ENCODE peak calls at places on chromosomes 7 and 10, in six cellular contexts. U is astrocyte; N is naive thymus-derived CD4-positive, alpha-beta T cell; C is adrenal gland; T is ascending aorta; O is neural progenitor cell. Z is an unnamed sample.

GRCh38 chr10:114458955-114459354 is 54.7 kb upstream of the AFAP1L2 start:
- DNase-seq in C (peak; percentile 41), N (no peak), O (peak; percentile 62), U (no peak), T (no peak), Z (peak; percentile 47)

GRCh38 chr7:149872419-149873073 is 1.2 kb upstream of the ATP6V0E2 start:
- DNase-seq in C (peak; percentile 92), O (peak; percentile 72), N (no peak), U (peak; percentile 73), T (peak; percentile 70), Z (peak; percentile 88)

GRCh38 chr10:5518143-5518542 is 6.6 kb upstream of the CALML3 start:
- DNase-seq in U (no peak), T (no peak), C (no peak), O (no peak), N (no peak), Z (no peak)

GRCh38 chr7:142880886-142881505 is 4.5 kb downstream of the TRPV6 start:
- DNase-seq in T (no peak), O (peak; percentile 61), N (peak; percentile 30), U (no peak), C (no peak), Z (no peak)

GRCh38 chr7:638256-639011 is 88.1 kb upstream of the DNAAF5 start:
- DNase-seq in O (no peak), T (no peak), U (no peak), C (no peak), N (no peak), Z (no peak)

GRCh38 chr7:118575393-118575948 is 351.0 kb downstream of the ANKRD7 start:
- DNase-seq in O (no peak), C (no peak), T (no peak), N (no peak), U (no peak), Z (no peak)

GRCh38 chr10:93352638-93353383 is 129.3 kb downstream of the MYOF start:
- DNase-seq in O (peak; percentile 60), C (no peak), N (peak; percentile 16), U (peak; percentile 11), T (no peak), Z (no peak)

GRCh38 chr7:112160130-112160770 is 45.9 kb downstream of the DOCK4 start:
- DNase-seq in O (peak; percentile 19), N (no peak), C (no peak), U (peak; percentile 32), T (no peak), Z (no peak)

GRCh38 chr7:98215561-98216495 is 4.6 kb downstream of the BHLHA15 start:
- DNase-seq in N (no peak), O (no peak), T (no peak), C (no peak), U (no peak), Z (no peak)

GRCh38 chr7:149856583-149856982 is 17.2 kb upstream of the ATP6V0E2 start:
- DNase-seq in U (no peak), C (no peak), O (no peak), N (peak; percentile 52), T (no peak), Z (no peak)

GRCh38 chr10:122143238-122143841 is 127.8 kb upstream of the BTBD16 start:
- DNase-seq in N (no peak), C (no peak), T (no peak), U (no peak), O (no peak), Z (no peak)

GRCh38 chr10:17123062-17123661 is 6.4 kb downstream of the CUBN start:
- DNase-seq in T (no peak), O (no peak), N (no peak), C (no peak), U (peak; percentile 91), Z (no peak)

GRCh38 chr7:17608114-17608833 is 309.8 kb downstream of the AHR start:
- DNase-seq in T (no peak), N (no peak), C (no peak), O (no peak), U (peak; percentile 74), Z (no peak)

GRCh38 chr10:31340343-31340742 is 21.3 kb downstream of the ZEB1 start:
- DNase-seq in T (no peak), N (no peak), O (no peak), U (no peak), C (no peak), Z (no peak)

GRCh38 chr10:99532687-99533495 is at the start of gene NKX2-3:
- DNase-seq in N (no peak), C (no peak), U (no peak), O (peak; percentile 92), T (no peak), Z (peak; percentile 75)

GRCh38 chr7:21568762-21569161 is 25.9 kb downstream of the DNAH11 start:
- DNase-seq in C (no peak), N (no peak), T (no peak), U (no peak), O (peak; percentile 46), Z (no peak)

GRCh38 chr7:151890355-151891004 is 13.6 kb upstream of the PRKAG2 start:
- DNase-seq in U (no peak), O (no peak), C (no peak), N (no peak), T (no peak), Z (no peak)

GRCh38 chr10:80465839-80466590 is 11.9 kb downstream of the TSPAN14 start:
- DNase-seq in U (no peak), N (peak; percentile 83), O (no peak), T (no peak), C (no peak), Z (no peak)

GRCh38 chr10:6702030-6702429 is 122.0 kb upstream of the PRKCQ start:
- DNase-seq in T (no peak), C (no peak), U (no peak), O (no peak), N (no peak), Z (no peak)

GRCh38 chr10:12589271-12589670 is 239.9 kb downstream of the CAMK1D start:
- DNase-seq in T (no peak), N (no peak), O (no peak), U (no peak), C (no peak), Z (no peak)

GRCh38 chr7:111473449-111474198 is 88.7 kb downstream of the IMMP2L start:
- DNase-seq in T (no peak), C (no peak), N (no peak), O (no peak), U (no peak), Z (no peak)

GRCh38 chr10:110857265-110858158 is 14.2 kb upstream of the PDCD4 start:
- DNase-seq in O (no peak), U (peak; percentile 61), C (peak; percentile 84), T (peak; percentile 43), N (no peak), Z (no peak)

GRCh38 chr10:79263951-79264350 is 83.3 kb upstream of the PPIF start:
- DNase-seq in C (no peak), O (no peak), N (no peak), U (no peak), T (no peak), Z (no peak)
- H3K4me1 ChIP-seq in C (peaks cover 86% of the 10 kb centered on the region), O (peaks cover 15% of the 10 kb centered on the region), N (peaks cover 20% of the 10 kb centered on the region), U (peaks cover 46% of the 10 kb centered on the region), T (peaks cover 37% of the 10 kb centered on the region), Z (peaks cover 66% of the 10 kb centered on the region)

GRCh38 chr10:43902842-43903241 is 254.2 kb upstream of the ZNF32 start:
- DNase-seq in C (no peak), N (no peak), U (no peak), O (no peak), T (no peak), Z (no peak)
- H3K4me1 ChIP-seq in C (peaks cover 3% of the 10 kb centered on the region), N (no peaks in the 10 kb centered on the region), U (no peaks in the 10 kb centered on the region), O (no peaks in the 10 kb centered on the region), T (peaks cover 22% of the 10 kb centered on the region), Z (peaks cover 50% of the 10 kb centered on the region)

GRCh38 chr7:116871061-116871700 is 8.8 kb downstream of the CAPZA2 start:
- DNase-seq in U (no peak), T (no peak), C (no peak), O (no peak), N (no peak), Z (no peak)

GRCh38 chr7:116877443-116878217 is 15.2 kb downstream of the CAPZA2 start:
- DNase-seq in U (no peak), C (no peak), N (no peak), O (no peak), T (no peak), Z (no peak)

GRCh38 chr7:116872026-116872425 is 9.6 kb downstream of the CAPZA2 start:
- DNase-seq in C (no peak), O (no peak), T (no peak), N (no peak), U (no peak), Z (no peak)

GRCh38 chr7:116876664-116877442 is 14.5 kb downstream of the CAPZA2 start:
- DNase-seq in C (peak; percentile 82), U (peak; percentile 27), T (no peak), N (no peak), O (peak; percentile 7), Z (peak; percentile 70)

DNA sequence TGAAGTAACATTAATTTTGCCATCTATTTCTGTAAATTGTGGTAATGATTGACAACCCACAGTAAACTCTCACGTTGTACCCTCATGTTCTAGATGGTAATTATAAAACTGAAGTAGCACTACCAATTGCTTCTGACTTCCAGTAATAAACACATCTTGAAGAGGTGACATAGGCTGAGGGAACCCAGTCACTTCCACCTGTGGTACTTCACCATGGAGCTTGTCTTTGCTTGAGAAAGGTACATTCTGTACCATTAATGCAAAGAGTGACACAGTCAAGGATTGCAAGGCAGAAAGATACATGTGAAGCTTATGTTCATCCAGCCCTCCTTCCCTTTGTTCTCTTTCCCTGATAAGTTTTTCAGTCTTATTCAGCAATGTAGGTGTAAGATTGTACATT is 11.2 kb downstream of the CAPZA2 start:
- DNase-seq in C (no peak), T (no peak), N (no peak), U (no peak), O (no peak), Z (no peak)
- H3K4me1 ChIP-seq in C (peaks cover 72% of the 10 kb centered on the region), T (peaks cover 54% of the 10 kb centered on the region), N (peaks cover 25% of the 10 kb centered on the region), U (no peaks in the 10 kb centered on the region), O (peaks cover 11% of the 10 kb centered on the region), Z (peaks cover 94% of the 10 kb centered on the region)

GRCh38 chr7:129874722-129875121 is 78.0 kb downstream of the UBE2H start:
- DNase-seq in T (no peak), N (no peak), C (no peak), O (no peak), U (no peak), Z (no peak)
- H3K4me1 ChIP-seq in T (peaks cover 45% of the 10 kb centered on the region), N (no peaks in the 10 kb centered on the region), C (peaks cover 61% of the 10 kb centered on the region), O (no peaks in the 10 kb centered on the region), U (peaks cover 11% of the 10 kb centered on the region), Z (peaks cover 57% of the 10 kb centered on the region)

Z was measured in heart left ventricle.